ENCODE peak calls at places on chromosomes 12 and 14, in four cellular contexts. W is IMR-90, T is pancreas, Y is psoas muscle. D is an unnamed sample. For H3K4me1, the result is how much of the 10 kb centered on the place peaks cover.

GRCh38 chr12:103712191-103712590 is 125.1 kb downstream of the STAB2 start:
- DNase-seq in W (no peak), T (no peak), Y (no peak), D (no peak)

GRCh38 chr14:72603639-72604038 is 290.3 kb downstream of the DPF3 start:
- DNase-seq in W (no peak), T (no peak), Y (no peak), D (no peak)

GRCh38 chr12:53869500-53869899 is 69.1 kb upstream of the HOXC13 start:
- DNase-seq in W (no peak), T (no peak), Y (no peak), D (no peak)

GRCh38 chr14:31880935-31881334 is 196.2 kb upstream of the ARHGAP5 start:
- DNase-seq in W (peak), T (no peak), Y (no peak), D (peak)

GRCh38 chr12:28032811-28033537 is 60.4 kb upstream of the PTHLH start:
- DNase-seq in W (peak), T (no peak), Y (no peak), D (no peak)

GRCh38 chr12:131333621-131334440 is 377.1 kb upstream of the SFSWAP start:
- DNase-seq in W (no peak), T (no peak), Y (no peak), D (no peak)

GRCh38 chr14:66425402-66425801 is 60.8 kb upstream of the CCDC196 start:
- DNase-seq in W (no peak), T (no peak), Y (peak), D (no peak)

GRCh38 chr12:128269108-128269713 is 2.2 kb downstream of the TMEM132C start:
- DNase-seq in W (no peak), T (no peak), Y (no peak), D (no peak)

GRCh38 chr14:68795602-68796417 is 2.9 kb upstream of the ZFP36L1 start:
- DNase-seq in W (peak), T (peak), Y (peak), D (peak)

GRCh38 chr14:99101826-99102461 is 170.1 kb downstream of the BCL11B start:
- DNase-seq in W (no peak), T (no peak), Y (no peak), D (no peak)

GRCh38 chr14:35553808-35554207 is 19.8 kb downstream of the INSM2 start:
- DNase-seq in W (peak), T (no peak), Y (no peak), D (peak)

GRCh38 chr14:67413806-67414769 is 2.1 kb upstream of the PLEK2 start:
- DNase-seq in W (peak), T (no peak), Y (no peak), D (peak)

GRCh38 chr12:7295529-7295928 is 8.3 kb upstream of the ACSM4 start:
- DNase-seq in W (no peak), T (no peak), Y (no peak), D (no peak)

GRCh38 chr14:67172056-67172455 is 17.2 kb upstream of the GARIN2 start:
- DNase-seq in W (no peak), T (no peak), Y (no peak), D (no peak)

GRCh38 chr14:21874167-21874566 is 200.5 kb upstream of the OR4E1 start:
- DNase-seq in W (no peak), T (no peak), Y (no peak), D (no peak)

GRCh38 chr12:132439333-132439904 is 50.5 kb upstream of the FBRSL1 start:
- DNase-seq in W (no peak), T (peak), Y (no peak), D (no peak)

GRCh38 chr12:109779382-109779781 is 53.8 kb downstream of the TRPV4 start:
- DNase-seq in W (no peak), T (no peak), Y (peak), D (no peak)

GRCh38 chr12:6034596-6034995 is 89.5 kb upstream of the ANO2 start:
- DNase-seq in W (no peak), T (no peak), Y (no peak), D (no peak)

GRCh38 chr14:68952544-68953535 is 26.3 kb downstream of the ACTN1 start:
- DNase-seq in W (peak), T (no peak), Y (peak), D (no peak)

GRCh38 chr12:79162948-79163347 is 298.4 kb downstream of the SYT1 start:
- DNase-seq in W (no peak), T (no peak), Y (no peak), D (no peak)

GRCh38 chr14:89540830-89541470 is 123.9 kb upstream of the FOXN3 start:
- DNase-seq in W (peak), T (no peak), Y (no peak), D (peak)

GRCh38 chr12:14664434-14665023 is 31.9 kb downstream of the GUCY2C start:
- DNase-seq in W (peak), T (no peak), Y (no peak), D (peak)

GRCh38 chr12:14283489-14284144 is 81.9 kb upstream of the ATF7IP start:
- DNase-seq in W (no peak), T (no peak), Y (no peak), D (no peak)

GRCh38 chr14:89443002-89443660 is 26.1 kb upstream of the FOXN3 start:
- DNase-seq in W (peak), T (no peak), Y (no peak), D (peak)

GRCh38 chr14:54173782-54174181 is 217.2 kb upstream of the BMP4 start:
- DNase-seq in W (peak), T (no peak), Y (no peak), D (no peak)

GRCh38 chr12:91053951-91054715 is 3.7 kb downstream of the KERA start:
- DNase-seq in W (peak), T (no peak), Y (no peak), D (no peak)

GRCh38 chr14:70879448-70879847 is 27.8 kb upstream of the PCNX1 start:
- DNase-seq in W (peak), T (no peak), Y (no peak), D (no peak)

GRCh38 chr12:47124451-47124850 is 44.7 kb upstream of the AMIGO2 start:
- DNase-seq in W (peak), T (no peak), Y (no peak), D (no peak)

GRCh38 chr14:56125772-56126411 is 7.7 kb downstream of the PELI2 start:
- DNase-seq in W (no peak), T (peak), Y (no peak), D (no peak)

GRCh38 chr14:106802413-106803364 is 1276.3 kb downstream of the TMEM121 start:
- DNase-seq in W (no peak), T (peak), Y (no peak), D (no peak)

GRCh38 chr14:35534884-35535793 is 1.2 kb downstream of the INSM2 start:
- DNase-seq in W (peak), T (peak), Y (peak), D (peak)

GRCh38 chr12:84492381-84492883 is 420.2 kb downstream of the SLC6A15 start:
- DNase-seq in W (no peak), T (no peak), Y (no peak), D (no peak)

GRCh38 chr12:106181416-106182114 is 42.8 kb upstream of the NUAK1 start:
- DNase-seq in W (no peak), T (no peak), Y (no peak), D (no peak)

GRCh38 chr14:94145902-94146527 is 16.6 kb upstream of the IFI27L2 start:
- DNase-seq in W (no peak), T (no peak), Y (no peak), D (no peak)

GRCh38 chr14:100982356-100982755 is 78.8 kb upstream of the RTL1 start:
- DNase-seq in W (no peak), T (no peak), Y (no peak), D (no peak)

GRCh38 chr14:65260786-65261185 is 151.7 kb upstream of the FUT8 start:
- DNase-seq in W (peak), T (no peak), Y (no peak), D (peak)

GRCh38 chr14:101070540-101071492 is 167.3 kb upstream of the RTL1 start:
- DNase-seq in W (no peak), T (no peak), Y (no peak), D (peak)

GRCh38 chr12:67155863-67156262 is 113.3 kb upstream of the CAND1 start:
- DNase-seq in W (peak), T (no peak), Y (no peak), D (no peak)

GRCh38 chr12:106064622-106065021 is 74.1 kb downstream of the NUAK1 start:
- DNase-seq in W (no peak), T (no peak), Y (no peak), D (no peak)

GRCh38 chr12:55725556-55725955 is 3.3 kb downstream of the CD63 start:
- DNase-seq in W (no peak), T (no peak), Y (peak), D (peak)
- H3K4me1 ChIP-seq in W (under half), T (under half), Y (half or more), D (half or more)

DNA sequence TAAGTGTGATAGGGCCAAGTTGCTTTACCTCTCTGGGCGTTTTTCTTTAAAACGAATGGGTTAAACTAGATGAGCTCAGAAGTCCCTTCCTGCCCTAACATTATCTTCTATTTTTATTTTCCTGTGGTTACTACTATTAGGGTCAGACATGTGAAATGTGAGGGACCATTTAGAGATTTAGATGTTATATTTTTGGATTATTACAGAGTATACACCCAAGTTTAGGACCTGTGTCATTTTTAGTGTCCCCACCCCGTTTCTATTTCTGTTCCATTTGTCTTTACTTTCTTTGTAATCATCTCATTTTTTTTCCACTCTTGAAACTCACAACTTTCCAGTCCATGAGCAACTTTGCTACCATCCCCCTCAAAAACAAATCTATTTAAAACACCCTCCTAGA is 56.3 kb downstream of the SLC4A8 start:
- DNase-seq in W (no peak), T (no peak), Y (no peak), D (no peak)
- H3K4me1 ChIP-seq in W (under half), T (under half), Y (under half), D (under half)

GRCh38 chr14:76760331-76761197 is 704 bp upstream of the VASH1 start:
- DNase-seq in W (no peak), T (no peak), Y (no peak), D (peak)

GRCh38 chr14:76761849-76762616 is 765 bp downstream of the VASH1 start:
- DNase-seq in W (no peak), T (no peak), Y (no peak), D (peak)

GRCh38 chr14:76762617-76763361 is 1.5 kb downstream of the VASH1 start:
- DNase-seq in W (no peak), T (no peak), Y (no peak), D (peak)

GRCh38 chr14:76761198-76761848 is at the start of gene VASH1:
- DNase-seq in W (peak), T (peak), Y (peak), D (peak)

GRCh38 chr14:76759589-76759988 is 1.7 kb upstream of the VASH1 start:
- DNase-seq in W (no peak), T (no peak), Y (no peak), D (no peak)
- H3K4me1 ChIP-seq in W (under half), T (under half), Y (under half), D (under half)

GRCh38 chr12:92446082-92446460 is 256.7 kb upstream of the PLEKHG7 start:
- DNase-seq in W (no peak), T (no peak), Y (no peak), D (no peak)

GRCh38 chr12:92442782-92443181 is 260.0 kb upstream of the PLEKHG7 start:
- DNase-seq in W (no peak), T (no peak), Y (no peak), D (no peak)

GRCh38 chr12:92440072-92440471 is 262.7 kb upstream of the PLEKHG7 start:
- DNase-seq in W (no peak), T (no peak), Y (no peak), D (no peak)

GRCh38 chr12:92445253-92446081 is 257.3 kb upstream of the PLEKHG7 start:
- DNase-seq in W (no peak), T (no peak), Y (no peak), D (no peak)

GRCh38 chr12:92444763-92445162 is 258.0 kb upstream of the PLEKHG7 start:
- DNase-seq in W (no peak), T (no peak), Y (no peak), D (no peak)
- H3K4me1 ChIP-seq in W (under half), T (under half), Y (under half), D (under half)

GRCh38 chr12:68785358-68785757 is 22.6 kb upstream of the MDM2 start:
- DNase-seq in W (peak), T (no peak), Y (no peak), D (no peak)
- H3K4me1 ChIP-seq in W (under half), T (under half), Y (under half), D (under half)

GRCh38 chr12:24895612-24896011 is 53.3 kb downstream of the BCAT1 start:
- DNase-seq in W (peak), T (no peak), Y (no peak), D (peak)

GRCh38 chr12:24898185-24898584 is 50.7 kb downstream of the BCAT1 start:
- DNase-seq in W (no peak), T (no peak), Y (no peak), D (no peak)

GRCh38 chr12:24899503-24900098 is 49.3 kb downstream of the BCAT1 start:
- DNase-seq in W (no peak), T (no peak), Y (no peak), D (no peak)

GRCh38 chr12:24896171-24896570 is 52.7 kb downstream of the BCAT1 start:
- DNase-seq in W (no peak), T (no peak), Y (no peak), D (no peak)

GRCh38 chr12:24898606-24899005 is 50.3 kb downstream of the BCAT1 start:
- DNase-seq in W (no peak), T (no peak), Y (no peak), D (no peak)
- H3K4me1 ChIP-seq in W (under half), T (under half), Y (under half), D (under half)

GRCh38 chr14:29743566-29743965 is 184.1 kb downstream of the PRKD1 start:
- DNase-seq in W (no peak), T (no peak), Y (no peak), D (no peak)

GRCh38 chr14:29738950-29739349 is 188.7 kb downstream of the PRKD1 start:
- DNase-seq in W (no peak), T (no peak), Y (no peak), D (no peak)

GRCh38 chr14:29738056-29738455 is 189.6 kb downstream of the PRKD1 start:
- DNase-seq in W (no peak), T (no peak), Y (no peak), D (no peak)

GRCh38 chr14:29740491-29740890 is 187.2 kb downstream of the PRKD1 start:
- DNase-seq in W (no peak), T (no peak), Y (no peak), D (no peak)

GRCh38 chr14:29741909-29742401 is 185.7 kb downstream of the PRKD1 start:
- DNase-seq in W (peak), T (no peak), Y (no peak), D (no peak)
- H3K4me1 ChIP-seq in W (under half), T (under half), Y (under half), D (under half)

GRCh38 chr12:623865-624372 is 39.3 kb downstream of the NINJ2 start:
- DNase-seq in W (no peak), T (no peak), Y (no peak), D (no peak)

GRCh38 chr12:630656-631632 is 32.3 kb downstream of the NINJ2 start:
- DNase-seq in W (no peak), T (no peak), Y (peak), D (no peak)

GRCh38 chr12:625998-626397 is 37.2 kb downstream of the NINJ2 start:
- DNase-seq in W (no peak), T (no peak), Y (peak), D (no peak)

GRCh38 chr12:627863-628805 is 35.1 kb downstream of the NINJ2 start:
- DNase-seq in W (no peak), T (no peak), Y (peak), D (no peak)

DNA sequence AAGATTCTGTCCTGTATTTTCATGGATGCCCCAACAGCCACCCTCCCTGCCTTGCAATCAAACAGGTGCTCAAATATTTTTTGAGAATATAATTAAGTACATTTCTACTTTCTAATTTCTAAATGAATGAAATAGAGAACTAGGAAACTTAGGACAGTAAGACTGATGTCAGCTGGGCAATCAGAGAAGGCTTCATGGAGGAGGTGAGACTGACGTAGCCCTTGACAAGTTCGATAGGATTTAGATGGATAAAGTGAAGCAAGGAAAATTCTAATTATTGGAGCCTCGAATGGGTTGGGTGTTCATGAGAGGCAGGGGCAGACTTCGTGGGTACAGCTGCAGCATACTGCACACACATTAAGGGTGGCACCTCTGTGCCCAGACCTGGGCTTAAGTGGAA is 36.0 kb downstream of the NINJ2 start:
- DNase-seq in W (no peak), T (no peak), Y (no peak), D (no peak)
- H3K4me1 ChIP-seq in W (under half), T (under half), Y (under half), D (under half)

GRCh38 chr14:91493169-91493568 is 16.9 kb downstream of the PPP4R3A start:
- DNase-seq in W (peak), T (no peak), Y (no peak), D (peak)
- H3K4me1 ChIP-seq in W (under half), T (under half), Y (half or more), D (under half)